ENCODE peak calls at places on chromosome 5, in five cellular contexts. P is retina; Q is activated naive CD4-positive, alpha-beta T cell treated with Interleukin-2 at 50 U/mL for 16 hours; A is hypothalamus; G is ureter. S is an unnamed sample.

GRCh38 chr5:72337159-72337558 is 17.0 kb downstream of the PTCD2 start:
- DNase-seq in P (no peak), G (no peak), Q (no peak), A (no peak), S (no peak)

GRCh38 chr5:45385321-45386058 is 310.7 kb downstream of the HCN1 start:
- DNase-seq in G (no peak), Q (no peak), P (no peak), A (no peak), S (no peak)

GRCh38 chr5:150066901-150067396 is 19.4 kb downstream of the CSF1R start:
- DNase-seq in P (no peak), G (no peak), A (no peak), Q (no peak), S (no peak)

GRCh38 chr5:103347729-103348128 is 89.2 kb downstream of the MACIR start:
- DNase-seq in A (no peak), Q (no peak), G (no peak), P (no peak), S (no peak)

GRCh38 chr5:8456846-8457186 is 587.9 kb downstream of the MTRR start:
- DNase-seq in G (no peak), A (no peak), P (no peak), Q (no peak), S (no peak)

GRCh38 chr5:37703841-37704241 is 136.0 kb downstream of the GDNF start:
- DNase-seq in A (no peak), Q (no peak), G (no peak), P (no peak), S (no peak)

GRCh38 chr5:50666261-50667078 is at the start of gene PARP8:
- DNase-seq in P (peak), A (peak), Q (peak), G (peak), S (no peak)

GRCh38 chr5:143569213-143569663 is 165.8 kb upstream of the NR3C1 start:
- DNase-seq in P (no peak), Q (no peak), A (no peak), G (no peak), S (no peak)

GRCh38 chr5:93219641-93220145 is 361.3 kb downstream of the NR2F1-AS1 start:
- DNase-seq in P (no peak), G (no peak), Q (no peak), A (no peak), S (no peak)

GRCh38 chr5:109164001-109164400 is 245.8 kb downstream of the PJA2 start:
- DNase-seq in G (no peak), A (no peak), P (peak), Q (no peak), S (no peak)

GRCh38 chr5:620586-621180 is 8.5 kb downstream of the CEP72 start:
- DNase-seq in A (no peak), P (no peak), G (no peak), Q (no peak), S (no peak)

GRCh38 chr5:179820483-179821297 is at the start of gene SQSTM1:
- DNase-seq in Q (peak), G (peak), A (peak), P (peak), S (peak)

GRCh38 chr5:154209591-154210081 is 19.1 kb downstream of the GALNT10 start:
- DNase-seq in P (no peak), A (no peak), G (no peak), Q (no peak), S (no peak)

GRCh38 chr5:174767670-174768069 is 43.3 kb downstream of the MSX2 start:
- DNase-seq in A (no peak), P (no peak), Q (no peak), G (no peak), S (no peak)

GRCh38 chr5:72013741-72014703 is 93.3 kb upstream of the MAP1B start:
- DNase-seq in G (no peak), A (no peak), P (peak), Q (no peak), S (peak)

GRCh38 chr5:10201223-10201868 is 48.3 kb downstream of the ATPSCKMT start:
- DNase-seq in P (no peak), A (no peak), G (no peak), Q (no peak), S (no peak)

GRCh38 chr5:14366763-14367162 is 214.8 kb upstream of the OTULINL start:
- DNase-seq in G (no peak), Q (no peak), P (no peak), A (no peak), S (peak)

GRCh38 chr5:14326035-14326909 is 183.1 kb downstream of the TRIO start:
- DNase-seq in A (no peak), G (no peak), P (peak), Q (no peak), S (no peak)

GRCh38 chr5:134524219-134524825 is 1.1 kb upstream of the JADE2 start:
- DNase-seq in P (peak), A (peak), G (peak), Q (peak), S (peak)

GRCh38 chr5:137566118-137566541 is 67.0 kb upstream of the SPOCK1 start:
- DNase-seq in G (no peak), P (no peak), A (no peak), Q (no peak), S (peak)

GRCh38 chr5:75167345-75167744 is 69.3 kb downstream of the ANKRD31 start:
- DNase-seq in Q (no peak), G (no peak), P (no peak), A (no peak), S (no peak)

GRCh38 chr5:56829137-56829536 is 13.8 kb downstream of the MAP3K1 start:
- DNase-seq in G (no peak), Q (peak), P (no peak), A (no peak), S (no peak)

GRCh38 chr5:149912226-149912864 is 32.2 kb downstream of the PDE6A start:
- DNase-seq in G (no peak), P (no peak), A (no peak), Q (no peak), S (no peak)

GRCh38 chr5:157842787-157843186 is 16.2 kb downstream of the CLINT1 start:
- DNase-seq in G (no peak), Q (no peak), P (no peak), A (no peak), S (no peak)

GRCh38 chr5:149732500-149733128 is 2.5 kb downstream of the PPARGC1B start:
- DNase-seq in G (peak), Q (no peak), P (no peak), A (no peak), S (no peak)

GRCh38 chr5:138523406-138523805 is 19.6 kb downstream of the ETF1 start:
- DNase-seq in A (no peak), G (no peak), Q (no peak), P (no peak), S (no peak)

GRCh38 chr5:98258939-98259338 is 514.5 kb upstream of the RGMB start:
- DNase-seq in G (no peak), Q (no peak), P (no peak), A (no peak), S (no peak)

GRCh38 chr5:34494111-34494755 is 161.9 kb upstream of the RAI14 start:
- DNase-seq in A (no peak), G (no peak), P (no peak), Q (no peak), S (no peak)

GRCh38 chr5:157511656-157512644 is 51.9 kb downstream of the NIPAL4 start:
- DNase-seq in P (no peak), Q (peak), G (peak), A (peak), S (peak)

S was measured in esophagus muscularis mucosa.